ENCODE peak calls at places on chromosomes 2 and 18, in eight cellular contexts. J is foreskin fibroblast, E is fibroblast of the aortic adventitia, K is BJ, O is PC-3, F is brain microvascular endothelial cell, W is cardiac fibroblast, R is RWPE2. V is an unnamed sample.

GRCh38 chr2:28654981-28655322 is 96.7 kb upstream of the PPP1CB start:
- DNase-seq in J (peak; percentile 21), E (peak; percentile 47), K (no peak), O (peak; percentile 55), F (no peak), W (no peak), R (no peak), V (no peak)

GRCh38 chr2:195003926-195004325 is 653.1 kb upstream of the SLC39A10 start:
- DNase-seq in J (no peak), E (peak; percentile 1), K (no peak), O (no peak), F (no peak), W (no peak), R (no peak), V (no peak)

GRCh38 chr2:237904806-237905599 is 45.6 kb downstream of the RAMP1 start:
- DNase-seq in J (peak; percentile 81), E (peak; percentile 68), K (peak; percentile 41), O (no peak), F (peak; percentile 61), W (peak; percentile 51), R (no peak), V (peak; percentile 27)

GRCh38 chr2:197107291-197108269 is 181.1 kb upstream of the PGAP1 start:
- DNase-seq in J (peak; percentile 56), E (peak; percentile 40), K (peak; percentile 43), O (peak; percentile 15), F (peak; percentile 56), W (peak; percentile 83), R (no peak), V (peak; percentile 98)

GRCh38 chr2:220064282-220065042 is 437.0 kb downstream of the SLC4A3 start:
- DNase-seq in J (no peak), E (no peak), K (no peak), O (no peak), F (no peak), W (no peak), R (no peak), V (peak; percentile 13)

GRCh38 chr2:189783451-189783926 is 650 bp downstream of the ORMDL1 start:
- DNase-seq in J (peak; percentile 52), E (peak; percentile 45), K (no peak), O (peak; percentile 31), F (no peak), W (peak; percentile 56), R (no peak), V (peak; percentile 60)

GRCh38 chr2:224173882-224174415 is 134.9 kb upstream of the SERPINE2 start:
- DNase-seq in J (no peak), E (no peak), K (no peak), O (no peak), F (no peak), W (no peak), R (no peak), V (no peak)

GRCh38 chr2:154133823-154134222 is 262.1 kb downstream of the GALNT13 start:
- DNase-seq in J (no peak), E (peak; percentile 68), K (no peak), O (peak; percentile 34), F (no peak), W (peak; percentile 87), R (no peak), V (no peak)

GRCh38 chr2:206150168-206150567 is 9.1 kb downstream of the NDUFS1 start:
- DNase-seq in J (no peak), E (no peak), K (no peak), O (no peak), F (no peak), W (no peak), R (no peak), V (no peak)

GRCh38 chr2:206150631-206151030 is 8.6 kb downstream of the NDUFS1 start:
- DNase-seq in J (no peak), E (no peak), K (no peak), O (no peak), F (no peak), W (no peak), R (no peak), V (no peak)

GRCh38 chr2:206158563-206159345 is 490 bp downstream of the NDUFS1 start:
- DNase-seq in J (peak; percentile 29), E (peak; percentile 35), K (no peak), O (peak; percentile 16), F (no peak), W (peak; percentile 43), R (no peak), V (peak; percentile 37)

GRCh38 chr2:206149330-206149729 is 9.9 kb downstream of the NDUFS1 start:
- DNase-seq in J (no peak), E (no peak), K (no peak), O (no peak), F (no peak), W (no peak), R (no peak), V (no peak)

DNA sequence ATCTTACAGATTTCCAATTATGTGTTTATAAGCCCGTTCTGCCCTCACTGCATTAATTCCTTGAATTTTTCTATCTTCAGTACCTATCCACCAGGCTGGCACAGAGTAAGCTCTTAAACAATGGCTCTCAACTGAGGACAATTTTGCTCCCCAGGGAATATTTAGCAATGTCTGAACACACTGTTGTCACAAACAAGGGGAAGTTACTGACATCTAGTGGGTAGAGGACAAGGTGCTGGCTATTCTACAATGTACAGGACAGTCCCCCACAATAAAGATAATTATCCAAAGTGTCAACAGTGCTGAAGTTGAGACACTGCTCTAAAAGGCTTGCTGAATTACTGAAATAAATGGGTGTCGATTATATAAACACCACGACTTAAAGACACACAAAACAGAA is 5.0 kb downstream of the NDUFS1 start:
- DNase-seq in J (no peak), E (no peak), K (no peak), O (peak; percentile 26), F (no peak), W (peak; percentile 51), R (no peak), V (no peak)
- TF ChIP-seq CTCF in J (no peak), E (peak; percentile 1), K (no peak), O (peak; percentile 49), F (no peak), W (no peak), R (peak; percentile 5), V (peak; percentile 20)

GRCh38 chr2:176092270-176093144 is at the start of gene HOXD13:
- DNase-seq in J (peak; percentile 67), E (no peak), K (no peak), O (no peak), F (no peak), W (no peak), R (no peak), V (no peak)
- H3K4me3 ChIP-seq in J (peak within 1 kb of the TSS; percentile 63), E (no peak within 1 kb of the TSS), K (peak within 1 kb of the TSS; percentile 35), O (peak within 1 kb of the TSS; percentile 66), F (no peak within 1 kb of the TSS), W (no peak within 1 kb of the TSS), R (peak within 1 kb of the TSS; percentile 39), V (no peak within 1 kb of the TSS)

GRCh38 chr2:161580426-161580825 is 43.8 kb upstream of the SLC4A10 start:
- DNase-seq in J (no peak), E (no peak), K (no peak), O (no peak), F (no peak), W (no peak), R (no peak), V (no peak)

GRCh38 chr2:161578998-161579397 is 45.2 kb upstream of the SLC4A10 start:
- DNase-seq in J (no peak), E (no peak), K (no peak), O (peak; percentile 79), F (no peak), W (no peak), R (no peak), V (no peak)

GRCh38 chr2:161571051-161571429 is 53.2 kb upstream of the SLC4A10 start:
- DNase-seq in J (no peak), E (no peak), K (no peak), O (no peak), F (no peak), W (no peak), R (no peak), V (no peak)

GRCh38 chr2:161580021-161580420 is 44.2 kb upstream of the SLC4A10 start:
- DNase-seq in J (no peak), E (no peak), K (no peak), O (no peak), F (no peak), W (no peak), R (no peak), V (no peak)

DNA sequence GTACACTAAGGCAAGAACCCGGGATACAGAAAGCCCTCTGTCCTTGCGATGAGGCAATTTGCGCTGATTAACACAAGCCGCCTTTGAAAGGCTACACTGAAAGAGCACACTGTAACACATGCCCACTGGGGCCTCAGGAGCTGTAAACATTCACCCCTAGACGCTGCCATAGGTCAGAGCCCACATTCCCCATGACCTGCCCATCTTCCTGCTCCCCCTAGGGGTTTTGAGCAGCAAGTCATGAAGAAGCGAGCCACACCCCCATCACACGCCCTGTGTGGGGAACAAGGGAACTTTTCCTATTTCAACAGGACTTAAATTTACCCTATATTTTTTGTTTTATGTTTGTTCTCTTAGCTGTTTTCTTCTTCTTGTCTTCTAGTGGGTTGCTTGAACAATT is 47.8 kb upstream of the SLC4A10 start:
- DNase-seq in J (no peak), E (no peak), K (no peak), O (peak; percentile 13), F (no peak), W (peak; percentile 5), R (no peak), V (no peak)
- TF ChIP-seq CTCF in J (peak; percentile 20), E (peak; percentile 29), K (peak; percentile 28), O (peak; percentile 44), F (peak; percentile 28), W (peak; percentile 25), R (peak; percentile 18), V (peak; percentile 11)

GRCh38 chr2:186690796-186691195 is 3.1 kb upstream of the FAM171B start:
- DNase-seq in J (no peak), E (peak; percentile 16), K (no peak), O (peak; percentile 40), F (no peak), W (peak; percentile 43), R (no peak), V (peak; percentile 70)

GRCh38 chr2:186691900-186692299 is 2.0 kb upstream of the FAM171B start:
- DNase-seq in J (no peak), E (no peak), K (no peak), O (no peak), F (no peak), W (no peak), R (no peak), V (no peak)

GRCh38 chr2:186695081-186695756 is 1.4 kb downstream of the FAM171B start:
- DNase-seq in J (peak; percentile 73), E (peak; percentile 68), K (no peak), O (peak; percentile 7), F (peak; percentile 66), W (peak; percentile 79), R (no peak), V (peak; percentile 72)

GRCh38 chr2:186691231-186691630 is 2.6 kb upstream of the FAM171B start:
- DNase-seq in J (no peak), E (no peak), K (no peak), O (no peak), F (no peak), W (no peak), R (no peak), V (no peak)

GRCh38 chr2:186693446-186693842 is 416 bp upstream of the FAM171B start:
- DNase-seq in J (peak; percentile 25), E (no peak), K (no peak), O (no peak), F (no peak), W (no peak), R (no peak), V (no peak)
- H3K4me3 ChIP-seq in J (peak overlapping the region; percentile 86), E (peak overlapping the region; percentile 86), K (peak overlapping the region; percentile 91), O (peak overlapping the region; percentile 78), F (peak overlapping the region; percentile 81), W (peak overlapping the region; percentile 72), R (peak overlapping the region; percentile 64), V (peak overlapping the region; percentile 76)

GRCh38 chr18:72869786-72870185 is 2.0 kb upstream of the NETO1 start:
- DNase-seq in J (peak; percentile 42), E (no peak), K (no peak), O (no peak), F (no peak), W (no peak), R (no peak), V (no peak)
- TF ChIP-seq CTCF in J (no peak), E (no peak), K (no peak), O (no peak), F (no peak), W (no peak), R (no peak), V (no peak)

V was measured in choroid plexus epithelial cell.